ENCODE peak calls at places on chromosome 15, in ten cellular contexts. Q is NCI-H1092; T is T47D; J is RPMI8226; U is HEK293T; N is RWPE1; C is H9; W is activated CD8-positive, alpha-beta memory T cell treated with anti-CD3 and anti-CD28 coated beads, Interleukin-2, amount 50 U/mL, for 48 hours; D is psoas muscle; A is astrocyte of the spinal cord. G is an unnamed sample.

GRCh38 chr15:66508293-66508883 is 3.3 kb downstream of the ZWILCH start:
- DNase-seq in Q (no peak), T (no peak), J (no peak), U (no peak), N (no peak), C (no peak), W (no peak), D (no peak), A (no peak), G (no peak)

GRCh38 chr15:74954515-74954914 is 2.1 kb downstream of the RPP25 start:
- DNase-seq in Q (no peak), T (no peak), J (no peak), U (no peak), N (no peak), C (no peak), W (no peak), D (no peak), A (peak), G (no peak)

GRCh38 chr15:57697588-57697987 is 8.9 kb upstream of the POLR2M start:
- DNase-seq in Q (no peak), T (no peak), J (no peak), U (no peak), N (no peak), C (no peak), W (no peak), D (no peak), A (no peak), G (no peak)

GRCh38 chr15:61112231-61112630 is 116.9 kb downstream of the RORA start:
- DNase-seq in Q (no peak), T (no peak), J (no peak), U (no peak), N (no peak), C (peak), W (no peak), D (no peak), A (no peak), G (no peak)

GRCh38 chr15:63155486-63155885 is 1.8 kb downstream of the RPS27L start:
- DNase-seq in Q (no peak), T (no peak), J (no peak), U (no peak), N (no peak), C (no peak), W (no peak), D (no peak), A (no peak), G (no peak)

GRCh38 chr15:42911058-42911592 is 9.5 kb downstream of the TTBK2 start:
- DNase-seq in Q (no peak), T (no peak), J (no peak), U (no peak), N (no peak), C (no peak), W (no peak), D (no peak), A (no peak), G (no peak)

GRCh38 chr15:23690450-23690852 is 3.3 kb upstream of the NDN start:
- DNase-seq in Q (peak), T (peak), J (no peak), U (no peak), N (no peak), C (peak), W (no peak), D (peak), A (peak), G (no peak)

GRCh38 chr15:52010633-52011595 is 8.1 kb upstream of the MAPK6 start:
- DNase-seq in Q (no peak), T (no peak), J (peak), U (no peak), N (peak), C (no peak), W (peak), D (peak), A (peak), G (no peak)

GRCh38 chr15:85006655-85007054 is 25.0 kb downstream of the PDE8A start:
- DNase-seq in Q (no peak), T (no peak), J (no peak), U (no peak), N (no peak), C (no peak), W (no peak), D (no peak), A (no peak), G (no peak)

GRCh38 chr15:23647421-23648375 is at the start of gene MAGEL2:
- DNase-seq in Q (no peak), T (no peak), J (no peak), U (no peak), N (no peak), C (peak), W (no peak), D (peak), A (peak), G (no peak)

GRCh38 chr15:51580982-51581381 is 41.6 kb downstream of the DMXL2 start:
- DNase-seq in Q (no peak), T (no peak), J (no peak), U (no peak), N (no peak), C (no peak), W (no peak), D (no peak), A (no peak), G (no peak)

GRCh38 chr15:65512807-65513416 is 4.6 kb downstream of the DPP8 start:
- DNase-seq in Q (no peak), T (no peak), J (no peak), U (no peak), N (no peak), C (no peak), W (no peak), D (peak), A (peak), G (no peak)

GRCh38 chr15:73078722-73079121 is 26.5 kb downstream of the NEO1 start:
- DNase-seq in Q (no peak), T (peak), J (no peak), U (no peak), N (peak), C (no peak), W (no peak), D (no peak), A (peak), G (no peak)